ENCODE peak calls at places on chromosomes 3 and 15, in six cellular contexts. One of them, this sample, is unnamed.

GRCh38 chr15:86855962-86856361 is 776.3 kb downstream of the AGBL1 start:
- DNase-seq in GM12864: no peak
- DNase-seq in fibroblast of mammary gland: no peak
- DNase-seq in epithelial cell of esophagus: no peak
- DNase-seq in IMR-90: no peak
- DNase-seq in astrocyte of the spinal cord: no peak
- DNase-seq in this sample: no peak

GRCh38 chr15:74209560-74209958 is 7.0 kb upstream of the STRA6 start:
- DNase-seq in GM12864: no peak
- DNase-seq in fibroblast of mammary gland: no peak
- DNase-seq in epithelial cell of esophagus: no peak
- DNase-seq in IMR-90: no peak
- DNase-seq in astrocyte of the spinal cord: no peak
- DNase-seq in this sample: no peak

GRCh38 chr3:51819709-51820406 is 40.8 kb upstream of the IQCF6 start:
- DNase-seq in GM12864: no peak
- DNase-seq in fibroblast of mammary gland: no peak
- DNase-seq in epithelial cell of esophagus: no peak
- DNase-seq in IMR-90: no peak
- DNase-seq in astrocyte of the spinal cord: no peak
- DNase-seq in this sample: no peak

GRCh38 chr15:48025118-48025517 is 95.7 kb upstream of the SLC24A5 start:
- DNase-seq in GM12864: no peak
- DNase-seq in fibroblast of mammary gland: peak
- DNase-seq in epithelial cell of esophagus: no peak
- DNase-seq in IMR-90: peak
- DNase-seq in astrocyte of the spinal cord: no peak
- DNase-seq in this sample: peak

GRCh38 chr3:30273304-30274072 is 332.9 kb upstream of the TGFBR2 start:
- DNase-seq in GM12864: no peak
- DNase-seq in fibroblast of mammary gland: peak
- DNase-seq in epithelial cell of esophagus: no peak
- DNase-seq in IMR-90: peak
- DNase-seq in astrocyte of the spinal cord: peak
- DNase-seq in this sample: no peak

GRCh38 chr3:186218423-186218822 is 109.5 kb upstream of the ETV5 start:
- DNase-seq in GM12864: no peak
- DNase-seq in fibroblast of mammary gland: no peak
- DNase-seq in epithelial cell of esophagus: no peak
- DNase-seq in IMR-90: no peak
- DNase-seq in astrocyte of the spinal cord: no peak
- DNase-seq in this sample: no peak

GRCh38 chr3:189316296-189317019 is 144.7 kb downstream of the TPRG1 start:
- DNase-seq in GM12864: no peak
- DNase-seq in fibroblast of mammary gland: no peak
- DNase-seq in epithelial cell of esophagus: peak
- DNase-seq in IMR-90: no peak
- DNase-seq in astrocyte of the spinal cord: no peak
- DNase-seq in this sample: no peak

GRCh38 chr3:151673974-151674373 is 59.8 kb upstream of the AADACL2 start:
- DNase-seq in GM12864: no peak
- DNase-seq in fibroblast of mammary gland: no peak
- DNase-seq in epithelial cell of esophagus: no peak
- DNase-seq in IMR-90: no peak
- DNase-seq in astrocyte of the spinal cord: no peak
- DNase-seq in this sample: no peak

GRCh38 chr15:25501828-25502446 is 63.1 kb upstream of the UBE3A start:
- DNase-seq in GM12864: no peak
- DNase-seq in fibroblast of mammary gland: peak
- DNase-seq in epithelial cell of esophagus: peak
- DNase-seq in IMR-90: peak
- DNase-seq in astrocyte of the spinal cord: peak
- DNase-seq in this sample: peak

GRCh38 chr3:9396632-9397330 is 634 bp upstream of the SETD5 start:
- DNase-seq in GM12864: peak
- DNase-seq in fibroblast of mammary gland: peak
- DNase-seq in epithelial cell of esophagus: peak
- DNase-seq in IMR-90: peak
- DNase-seq in astrocyte of the spinal cord: peak
- DNase-seq in this sample: peak
- H3K4me3 ChIP-seq in GM12864: peak
- H3K4me3 ChIP-seq in fibroblast of mammary gland: peak
- H3K4me3 ChIP-seq in epithelial cell of esophagus: peak
- H3K4me3 ChIP-seq in IMR-90: peak
- H3K4me3 ChIP-seq in astrocyte of the spinal cord: peak
- H3K4me3 ChIP-seq in this sample: peak

GRCh38 chr3:23550402-23550801 is 255.4 kb upstream of the UBE2E1 start:
- DNase-seq in GM12864: peak
- DNase-seq in fibroblast of mammary gland: no peak
- DNase-seq in epithelial cell of esophagus: no peak
- DNase-seq in IMR-90: no peak
- DNase-seq in astrocyte of the spinal cord: no peak
- DNase-seq in this sample: no peak
- H3K4me3 ChIP-seq in GM12864: no peak
- H3K4me3 ChIP-seq in fibroblast of mammary gland: no peak
- H3K4me3 ChIP-seq in epithelial cell of esophagus: no peak
- H3K4me3 ChIP-seq in IMR-90: no peak
- H3K4me3 ChIP-seq in astrocyte of the spinal cord: no peak
- H3K4me3 ChIP-seq in this sample: no peak

GRCh38 chr3:15452961-15453360 is 25.6 kb downstream of the EAF1 start:
- DNase-seq in GM12864: no peak
- DNase-seq in fibroblast of mammary gland: no peak
- DNase-seq in epithelial cell of esophagus: no peak
- DNase-seq in IMR-90: no peak
- DNase-seq in astrocyte of the spinal cord: no peak
- DNase-seq in this sample: no peak

GRCh38 chr3:15452156-15452555 is 24.8 kb downstream of the EAF1 start:
- DNase-seq in GM12864: no peak
- DNase-seq in fibroblast of mammary gland: no peak
- DNase-seq in epithelial cell of esophagus: no peak
- DNase-seq in IMR-90: no peak
- DNase-seq in astrocyte of the spinal cord: no peak
- DNase-seq in this sample: no peak

GRCh38 chr3:15449489-15449888 is 22.1 kb downstream of the EAF1 start:
- DNase-seq in GM12864: no peak
- DNase-seq in fibroblast of mammary gland: no peak
- DNase-seq in epithelial cell of esophagus: no peak
- DNase-seq in IMR-90: no peak
- DNase-seq in astrocyte of the spinal cord: no peak
- DNase-seq in this sample: no peak

GRCh38 chr3:15451468-15452113 is 24.2 kb downstream of the EAF1 start:
- DNase-seq in GM12864: no peak
- DNase-seq in fibroblast of mammary gland: no peak
- DNase-seq in epithelial cell of esophagus: no peak
- DNase-seq in IMR-90: no peak
- DNase-seq in astrocyte of the spinal cord: no peak
- DNase-seq in this sample: no peak

DNA sequence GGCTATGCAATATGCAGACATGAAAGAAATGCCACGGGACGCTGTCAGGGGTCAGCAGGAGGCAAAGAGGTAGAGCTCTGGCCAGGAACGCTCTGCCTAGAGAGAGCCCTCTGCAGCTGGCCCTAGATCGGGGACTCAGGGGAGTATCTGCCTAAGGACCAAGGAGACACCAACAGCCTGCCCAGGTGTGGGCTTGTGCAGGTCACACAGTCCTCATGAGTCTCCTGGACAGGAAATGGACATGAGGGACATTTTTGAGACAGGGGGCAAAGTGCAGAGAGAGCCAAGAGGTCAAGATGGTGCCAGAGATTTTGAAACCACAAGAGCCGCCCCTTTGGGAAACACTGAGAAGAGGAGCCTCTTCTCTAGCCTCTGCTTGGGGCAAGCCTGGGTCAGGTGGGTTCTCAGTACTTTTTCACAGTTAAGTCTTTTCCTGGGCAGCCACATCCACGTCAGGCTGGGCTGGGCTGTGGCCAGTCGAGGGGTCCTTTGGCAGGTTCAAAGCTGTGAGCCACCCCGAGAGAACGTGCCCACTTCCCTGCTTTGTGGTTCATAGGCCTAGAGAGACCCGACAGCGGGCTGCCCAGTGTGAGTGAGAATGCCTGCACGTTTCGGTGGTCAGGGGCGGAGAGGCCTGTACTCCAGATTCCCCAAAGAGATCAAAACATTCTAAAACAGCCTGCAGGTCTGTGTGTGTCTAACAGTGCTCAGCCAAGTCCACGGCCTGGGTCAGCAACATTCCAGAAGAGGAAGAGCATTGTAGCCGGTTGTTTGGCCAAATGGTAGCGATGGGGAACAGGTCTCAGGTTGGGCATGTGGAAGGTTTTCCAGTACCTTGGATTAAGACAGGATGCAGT is 23.4 kb downstream of the EAF1 start:
- DNase-seq in GM12864: no peak
- DNase-seq in fibroblast of mammary gland: no peak
- DNase-seq in epithelial cell of esophagus: no peak
- DNase-seq in IMR-90: no peak
- DNase-seq in astrocyte of the spinal cord: no peak
- DNase-seq in this sample: no peak
- H3K4me3 ChIP-seq in GM12864: no peak
- H3K4me3 ChIP-seq in fibroblast of mammary gland: no peak
- H3K4me3 ChIP-seq in epithelial cell of esophagus: no peak
- H3K4me3 ChIP-seq in IMR-90: no peak
- H3K4me3 ChIP-seq in astrocyte of the spinal cord: no peak
- H3K4me3 ChIP-seq in this sample: no peak

DNA sequence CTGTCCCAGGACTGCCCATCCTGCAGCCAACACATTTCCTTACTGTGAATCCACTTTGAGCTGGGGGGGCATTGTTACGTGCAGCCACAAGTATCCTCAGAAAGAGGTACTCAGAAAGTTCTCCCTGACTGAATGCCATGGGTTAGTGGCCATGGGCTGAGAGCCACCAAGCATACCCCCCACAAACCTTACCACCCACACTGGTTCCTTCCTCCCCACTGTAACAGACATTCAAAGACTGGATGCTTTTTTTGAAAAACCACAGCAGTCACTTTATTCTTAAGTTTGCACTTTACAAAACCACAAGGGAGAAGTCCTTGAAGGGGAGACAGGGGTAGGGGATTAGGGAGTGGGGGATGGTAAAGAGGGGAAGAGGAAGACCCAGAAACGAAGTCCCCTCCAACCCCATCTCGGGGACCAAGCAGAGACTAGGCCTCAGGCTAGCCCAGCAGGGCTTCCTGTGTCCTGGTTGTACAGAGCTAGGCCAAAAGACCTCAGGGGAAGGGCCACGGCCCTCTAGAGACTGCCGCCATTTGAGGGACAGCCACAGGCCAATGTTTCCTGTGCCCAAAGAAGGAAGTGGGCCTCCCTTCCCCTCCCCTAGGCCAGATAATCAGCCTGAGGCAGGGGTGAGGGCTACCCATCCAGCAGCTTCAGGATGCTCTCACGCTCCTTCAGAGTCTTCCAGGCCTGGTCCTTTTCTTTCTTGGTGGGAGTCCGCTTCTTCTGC is 10.1 kb upstream of the CAMK1 start:
- DNase-seq in GM12864: peak
- DNase-seq in fibroblast of mammary gland: no peak
- DNase-seq in epithelial cell of esophagus: no peak
- DNase-seq in IMR-90: no peak
- DNase-seq in astrocyte of the spinal cord: no peak
- DNase-seq in this sample: no peak
- H3K4me3 ChIP-seq in GM12864: no peak
- H3K4me3 ChIP-seq in fibroblast of mammary gland: no peak
- H3K4me3 ChIP-seq in epithelial cell of esophagus: no peak
- H3K4me3 ChIP-seq in IMR-90: no peak
- H3K4me3 ChIP-seq in astrocyte of the spinal cord: no peak
- H3K4me3 ChIP-seq in this sample: no peak

GRCh38 chr3:6251612-6252011 is 609.3 kb upstream of the GRM7 start:
- DNase-seq in GM12864: no peak
- DNase-seq in fibroblast of mammary gland: no peak
- DNase-seq in epithelial cell of esophagus: no peak
- DNase-seq in IMR-90: no peak
- DNase-seq in astrocyte of the spinal cord: no peak
- DNase-seq in this sample: no peak

GRCh38 chr3:6254490-6254889 is 606.4 kb upstream of the GRM7 start:
- DNase-seq in GM12864: no peak
- DNase-seq in fibroblast of mammary gland: no peak
- DNase-seq in epithelial cell of esophagus: no peak
- DNase-seq in IMR-90: no peak
- DNase-seq in astrocyte of the spinal cord: no peak
- DNase-seq in this sample: no peak

GRCh38 chr3:6249679-6250078 is 611.2 kb upstream of the GRM7 start:
- DNase-seq in GM12864: no peak
- DNase-seq in fibroblast of mammary gland: no peak
- DNase-seq in epithelial cell of esophagus: no peak
- DNase-seq in IMR-90: no peak
- DNase-seq in astrocyte of the spinal cord: no peak
- DNase-seq in this sample: no peak

GRCh38 chr3:6255229-6255628 is 605.7 kb upstream of the GRM7 start:
- DNase-seq in GM12864: no peak
- DNase-seq in fibroblast of mammary gland: no peak
- DNase-seq in epithelial cell of esophagus: no peak
- DNase-seq in IMR-90: no peak
- DNase-seq in astrocyte of the spinal cord: no peak
- DNase-seq in this sample: no peak

DNA sequence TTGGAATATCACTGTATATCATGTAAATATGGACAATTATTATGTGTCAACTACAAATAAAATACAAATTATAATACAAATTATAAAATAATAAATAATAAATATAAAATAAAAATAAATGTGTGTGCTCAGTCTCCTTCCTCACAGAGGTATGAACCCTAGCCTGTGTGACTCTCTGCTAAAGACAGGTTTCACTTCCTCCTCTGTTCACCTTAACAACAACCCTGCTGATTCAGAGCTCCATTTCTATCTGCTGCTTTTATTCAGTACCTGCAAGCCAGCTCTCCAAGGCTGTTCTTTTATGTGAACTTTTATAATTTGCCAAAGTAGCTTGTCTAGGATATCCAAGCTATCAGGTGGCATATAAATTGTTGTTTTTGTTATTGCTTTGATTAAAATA is 610.7 kb upstream of the GRM7 start:
- DNase-seq in GM12864: no peak
- DNase-seq in fibroblast of mammary gland: no peak
- DNase-seq in epithelial cell of esophagus: no peak
- DNase-seq in IMR-90: no peak
- DNase-seq in astrocyte of the spinal cord: no peak
- DNase-seq in this sample: no peak
- H3K4me3 ChIP-seq in GM12864: no peak
- H3K4me3 ChIP-seq in fibroblast of mammary gland: no peak
- H3K4me3 ChIP-seq in epithelial cell of esophagus: no peak
- H3K4me3 ChIP-seq in IMR-90: no peak
- H3K4me3 ChIP-seq in astrocyte of the spinal cord: no peak
- H3K4me3 ChIP-seq in this sample: no peak

DNA sequence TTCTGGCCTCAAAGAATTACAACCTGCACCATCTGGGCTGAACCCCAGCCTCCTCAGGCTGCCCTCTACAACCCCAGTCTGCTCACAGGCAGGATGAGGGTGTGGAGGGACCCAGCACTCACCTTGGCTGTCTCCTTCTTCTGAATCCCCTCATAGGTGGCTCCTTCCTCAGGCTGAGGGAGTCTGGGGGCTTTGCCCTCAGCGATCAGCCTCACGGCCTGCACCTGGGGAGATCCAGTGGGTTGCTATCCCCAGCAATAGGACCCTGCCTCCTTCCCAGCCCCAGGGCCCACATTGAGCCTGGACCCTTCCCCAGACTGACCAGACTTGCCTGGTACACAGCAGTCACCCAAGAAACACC is 25.1 kb downstream of the ALDH1L1 start:
- DNase-seq in GM12864: no peak
- DNase-seq in fibroblast of mammary gland: no peak
- DNase-seq in epithelial cell of esophagus: no peak
- DNase-seq in IMR-90: no peak
- DNase-seq in astrocyte of the spinal cord: no peak
- DNase-seq in this sample: no peak
- H3K4me3 ChIP-seq in GM12864: no peak
- H3K4me3 ChIP-seq in fibroblast of mammary gland: no peak
- H3K4me3 ChIP-seq in epithelial cell of esophagus: no peak
- H3K4me3 ChIP-seq in IMR-90: no peak
- H3K4me3 ChIP-seq in astrocyte of the spinal cord: no peak
- H3K4me3 ChIP-seq in this sample: no peak

This sample was measured in choroid plexus epithelial cell.